ENCODE peak calls at places on chromosomes 7 and 10, in five cellular contexts. One of them, this sample, is unnamed.
A peak's percentile ranks its signal among the peaks of the same experiment; 100 is the strongest.

GRCh38 chr7:29488977-29489376 is 74.7 kb upstream of the PRR15 start:
- DNase-seq in psoas muscle: no peak
- DNase-seq in adipocyte: peak; percentile 72
- DNase-seq in left lung: no peak
- DNase-seq in thoracic aorta: no peak
- DNase-seq in this sample: no peak

GRCh38 chr10:12081470-12081869 is 12.7 kb downstream of the DHTKD1 start:
- DNase-seq in psoas muscle: no peak
- DNase-seq in adipocyte: no peak
- DNase-seq in left lung: no peak
- DNase-seq in thoracic aorta: no peak
- DNase-seq in this sample: no peak

GRCh38 chr10:11218395-11218794 is 200.7 kb downstream of the CELF2 start:
- DNase-seq in psoas muscle: no peak
- DNase-seq in adipocyte: no peak
- DNase-seq in left lung: no peak
- DNase-seq in thoracic aorta: no peak
- DNase-seq in this sample: no peak

GRCh38 chr10:88232978-88233537 is 350.1 kb downstream of the RNLS start:
- DNase-seq in psoas muscle: no peak
- DNase-seq in adipocyte: no peak
- DNase-seq in left lung: no peak
- DNase-seq in thoracic aorta: no peak
- DNase-seq in this sample: no peak

GRCh38 chr7:141071260-141071854 is 2.5 kb upstream of the TMEM178B start:
- DNase-seq in psoas muscle: peak; percentile 35
- DNase-seq in adipocyte: peak; percentile 56
- DNase-seq in left lung: no peak
- DNase-seq in thoracic aorta: no peak
- DNase-seq in this sample: no peak

GRCh38 chr7:36605662-36606441 is 118.4 kb downstream of the AOAH start:
- DNase-seq in psoas muscle: no peak
- DNase-seq in adipocyte: no peak
- DNase-seq in left lung: no peak
- DNase-seq in thoracic aorta: no peak
- DNase-seq in this sample: no peak

GRCh38 chr7:19144661-19145428 is at the start of gene FERD3L:
- DNase-seq in psoas muscle: peak; percentile 8
- DNase-seq in adipocyte: no peak
- DNase-seq in left lung: no peak
- DNase-seq in thoracic aorta: no peak
- DNase-seq in this sample: no peak

GRCh38 chr10:106436123-106436740 is 728.3 kb downstream of the SORCS1 start:
- DNase-seq in psoas muscle: no peak
- DNase-seq in adipocyte: no peak
- DNase-seq in left lung: no peak
- DNase-seq in thoracic aorta: no peak
- DNase-seq in this sample: no peak

GRCh38 chr7:101303102-101303701 is 18.4 kb downstream of the IFT22 start:
- DNase-seq in psoas muscle: no peak
- DNase-seq in adipocyte: no peak
- DNase-seq in left lung: no peak
- DNase-seq in thoracic aorta: no peak
- DNase-seq in this sample: no peak

GRCh38 chr10:132419631-132420468 is 22.9 kb downstream of the PWWP2B start:
- DNase-seq in psoas muscle: no peak
- DNase-seq in adipocyte: no peak
- DNase-seq in left lung: no peak
- DNase-seq in thoracic aorta: no peak
- DNase-seq in this sample: no peak

GRCh38 chr10:103193107-103193819 is at the start of gene NT5C2:
- DNase-seq in psoas muscle: peak; percentile 87
- DNase-seq in adipocyte: peak; percentile 93
- DNase-seq in left lung: peak; percentile 86
- DNase-seq in thoracic aorta: peak; percentile 28
- DNase-seq in this sample: no peak

GRCh38 chr10:102914781-102915180 is 3.3 kb upstream of the CNNM2 start:
- DNase-seq in psoas muscle: no peak
- DNase-seq in adipocyte: no peak
- DNase-seq in left lung: no peak
- DNase-seq in thoracic aorta: no peak
- DNase-seq in this sample: no peak

GRCh38 chr10:73263948-73264347 is 11.5 kb upstream of the MRPS16 start:
- DNase-seq in psoas muscle: no peak
- DNase-seq in adipocyte: peak; percentile 68
- DNase-seq in left lung: no peak
- DNase-seq in thoracic aorta: no peak
- DNase-seq in this sample: no peak

GRCh38 chr7:7452119-7452518 is 83.6 kb downstream of the COL28A1 start:
- DNase-seq in psoas muscle: no peak
- DNase-seq in adipocyte: no peak
- DNase-seq in left lung: no peak
- DNase-seq in thoracic aorta: no peak
- DNase-seq in this sample: no peak

GRCh38 chr7:42493436-42494198 is 256.6 kb upstream of the GLI3 start:
- DNase-seq in psoas muscle: peak; percentile 81
- DNase-seq in adipocyte: peak; percentile 95
- DNase-seq in left lung: peak; percentile 81
- DNase-seq in thoracic aorta: peak; percentile 41
- DNase-seq in this sample: no peak

GRCh38 chr10:83492004-83492403 is 647.3 kb upstream of the GHITM start:
- DNase-seq in psoas muscle: no peak
- DNase-seq in adipocyte: no peak
- DNase-seq in left lung: no peak
- DNase-seq in thoracic aorta: no peak
- DNase-seq in this sample: no peak

GRCh38 chr7:50706469-50706937 is 76.2 kb downstream of the GRB10 start:
- DNase-seq in psoas muscle: no peak
- DNase-seq in adipocyte: no peak
- DNase-seq in left lung: no peak
- DNase-seq in thoracic aorta: no peak
- DNase-seq in this sample: no peak

GRCh38 chr10:129531969-129532660 is 65.1 kb downstream of the MGMT start:
- DNase-seq in psoas muscle: no peak
- DNase-seq in adipocyte: no peak
- DNase-seq in left lung: no peak
- DNase-seq in thoracic aorta: no peak
- DNase-seq in this sample: no peak

GRCh38 chr10:22615819-22616499 is 98.4 kb downstream of the PIP4K2A start:
- DNase-seq in psoas muscle: no peak
- DNase-seq in adipocyte: no peak
- DNase-seq in left lung: peak; percentile 70
- DNase-seq in thoracic aorta: no peak
- DNase-seq in this sample: no peak

GRCh38 chr7:24786306-24786705 is 29.0 kb upstream of the GSDME start:
- DNase-seq in psoas muscle: no peak
- DNase-seq in adipocyte: no peak
- DNase-seq in left lung: no peak
- DNase-seq in thoracic aorta: no peak
- DNase-seq in this sample: no peak

GRCh38 chr7:24227603-24228359 is 56.2 kb upstream of the NPY start:
- DNase-seq in psoas muscle: no peak
- DNase-seq in adipocyte: no peak
- DNase-seq in left lung: no peak
- DNase-seq in thoracic aorta: no peak
- DNase-seq in this sample: no peak

GRCh38 chr7:154212861-154213260 is 160.7 kb downstream of the DPP6 start:
- DNase-seq in psoas muscle: no peak
- DNase-seq in adipocyte: no peak
- DNase-seq in left lung: no peak
- DNase-seq in thoracic aorta: no peak
- DNase-seq in this sample: no peak

GRCh38 chr7:81470084-81470723 is 299.6 kb downstream of the HGF start:
- DNase-seq in psoas muscle: peak; percentile 67
- DNase-seq in adipocyte: peak; percentile 86
- DNase-seq in left lung: peak; percentile 70
- DNase-seq in thoracic aorta: no peak
- DNase-seq in this sample: no peak

GRCh38 chr10:133004991-133005390 is 62.6 kb upstream of the CFAP46 start:
- DNase-seq in psoas muscle: no peak
- DNase-seq in adipocyte: no peak
- DNase-seq in left lung: no peak
- DNase-seq in thoracic aorta: no peak
- DNase-seq in this sample: no peak

GRCh38 chr10:79981673-79982485 is 33.0 kb upstream of the SFTPD start:
- DNase-seq in psoas muscle: peak; percentile 45
- DNase-seq in adipocyte: peak; percentile 65
- DNase-seq in left lung: peak; percentile 72
- DNase-seq in thoracic aorta: no peak
- DNase-seq in this sample: no peak

DNA sequence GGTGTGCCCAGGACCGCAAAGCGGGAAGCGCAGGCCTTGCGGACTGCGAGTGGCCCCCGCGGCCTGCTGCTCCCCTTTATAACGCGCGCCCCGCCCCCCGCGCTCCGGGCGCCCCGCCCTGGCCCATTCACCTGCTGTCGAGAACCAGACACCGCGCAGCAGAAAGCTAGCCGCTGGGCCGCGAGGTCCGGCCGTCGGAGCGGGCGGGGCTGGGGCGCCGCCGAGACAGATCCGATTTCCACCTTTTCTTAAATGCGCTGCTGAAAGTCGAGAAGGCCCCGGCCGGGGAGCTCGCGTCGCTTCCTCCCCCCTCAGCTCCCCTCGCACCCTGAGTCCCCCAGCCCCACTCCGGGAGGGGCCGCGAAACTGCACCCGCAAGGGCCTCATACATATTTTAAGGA is 170.3 kb downstream of the NRF1 start:
- DNase-seq in psoas muscle: no peak
- DNase-seq in adipocyte: no peak
- DNase-seq in left lung: no peak
- DNase-seq in thoracic aorta: no peak
- DNase-seq in this sample: no peak
- H3K4me3 ChIP-seq in psoas muscle: peak overlapping the region; percentile 38
- H3K4me3 ChIP-seq in adipocyte: no peak overlapping the region
- H3K4me3 ChIP-seq in left lung: peak overlapping the region; percentile 6
- H3K4me3 ChIP-seq in thoracic aorta: peak overlapping the region; percentile 70
- H3K4me3 ChIP-seq in this sample: peak overlapping the region; percentile 0

GRCh38 chr10:101301111-101301731 is 52.7 kb upstream of the BTRC start:
- DNase-seq in psoas muscle: peak; percentile 36
- DNase-seq in adipocyte: no peak
- DNase-seq in left lung: no peak
- DNase-seq in thoracic aorta: no peak
- DNase-seq in this sample: no peak

GRCh38 chr10:101294109-101294508 is 59.9 kb upstream of the BTRC start:
- DNase-seq in psoas muscle: no peak
- DNase-seq in adipocyte: no peak
- DNase-seq in left lung: no peak
- DNase-seq in thoracic aorta: no peak
- DNase-seq in this sample: no peak

GRCh38 chr10:101295266-101295665 is 58.7 kb upstream of the BTRC start:
- DNase-seq in psoas muscle: no peak
- DNase-seq in adipocyte: no peak
- DNase-seq in left lung: no peak
- DNase-seq in thoracic aorta: no peak
- DNase-seq in this sample: no peak

GRCh38 chr10:101299211-101299610 is 54.8 kb upstream of the BTRC start:
- DNase-seq in psoas muscle: no peak
- DNase-seq in adipocyte: no peak
- DNase-seq in left lung: no peak
- DNase-seq in thoracic aorta: no peak
- DNase-seq in this sample: no peak

GRCh38 chr10:101297901-101298451 is 56.0 kb upstream of the BTRC start:
- DNase-seq in psoas muscle: peak; percentile 59
- DNase-seq in adipocyte: peak; percentile 59
- DNase-seq in left lung: no peak
- DNase-seq in thoracic aorta: no peak
- DNase-seq in this sample: no peak
- H3K27me3 ChIP-seq in psoas muscle: no peaks in the 10 kb centered on the region
- H3K27me3 ChIP-seq in adipocyte: peaks cover 70% of the 10 kb centered on the region
- H3K27me3 ChIP-seq in left lung: peaks cover 73% of the 10 kb centered on the region
- H3K27me3 ChIP-seq in thoracic aorta: no peaks in the 10 kb centered on the region
- H3K27me3 ChIP-seq in this sample: peaks cover 90% of the 10 kb centered on the region

DNA sequence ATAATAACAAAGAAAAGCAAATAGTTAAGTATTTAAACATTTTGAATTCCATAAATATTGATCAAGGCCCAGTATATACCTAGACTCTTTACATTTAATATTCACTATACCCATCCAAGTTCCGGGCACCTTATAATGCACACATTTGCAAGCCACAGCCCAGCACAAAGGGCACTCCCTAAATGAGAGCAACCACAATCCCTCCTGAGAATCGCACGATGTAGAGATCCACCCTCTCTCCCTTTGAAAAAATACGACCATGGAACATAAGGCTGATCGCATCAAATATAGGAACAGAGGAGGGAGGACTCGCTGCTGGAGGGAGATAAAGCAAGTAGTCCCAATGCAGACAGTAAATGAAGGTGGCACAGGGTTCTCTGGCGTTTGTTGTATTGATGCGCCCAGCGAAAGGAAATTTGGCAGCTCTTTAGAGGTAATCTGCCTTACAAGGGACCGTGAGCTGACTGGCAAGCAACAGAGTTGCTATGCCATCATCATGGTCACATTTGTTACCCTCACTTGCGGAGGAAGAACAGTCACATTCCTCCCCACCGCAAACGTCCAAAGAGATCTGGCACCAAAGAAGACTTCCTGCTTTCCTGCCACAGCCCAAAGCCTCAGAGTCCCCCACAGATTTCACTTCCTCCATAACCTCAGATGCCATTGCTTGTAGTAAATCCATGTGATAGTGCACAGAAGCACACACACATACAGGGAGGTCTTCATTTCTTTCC is 16.1 kb upstream of the TAS2R40 start:
- DNase-seq in psoas muscle: no peak
- DNase-seq in adipocyte: no peak
- DNase-seq in left lung: peak; percentile 65
- DNase-seq in thoracic aorta: no peak
- DNase-seq in this sample: no peak
- H3K4me3 ChIP-seq in psoas muscle: no peak overlapping the region
- H3K4me3 ChIP-seq in adipocyte: no peak overlapping the region
- H3K4me3 ChIP-seq in left lung: no peak overlapping the region
- H3K4me3 ChIP-seq in thoracic aorta: no peak overlapping the region
- H3K4me3 ChIP-seq in this sample: no peak overlapping the region

GRCh38 chr10:28730031-28730778 is 52.9 kb downstream of the BAMBI start:
- DNase-seq in psoas muscle: no peak
- DNase-seq in adipocyte: peak; percentile 74
- DNase-seq in left lung: no peak
- DNase-seq in thoracic aorta: no peak
- DNase-seq in this sample: no peak
- H3K27me3 ChIP-seq in psoas muscle: no peaks in the 10 kb centered on the region
- H3K27me3 ChIP-seq in adipocyte: no peaks in the 10 kb centered on the region
- H3K27me3 ChIP-seq in left lung: no peaks in the 10 kb centered on the region
- H3K27me3 ChIP-seq in thoracic aorta: no peaks in the 10 kb centered on the region
- H3K27me3 ChIP-seq in this sample: no peaks in the 10 kb centered on the region

This sample was measured in esophagus squamous epithelium.